ENCODE peak calls at places on chromosomes 2 and 18, in ten cellular contexts. A, N, R, C, U, O, W, X, M and P are unnamed samples. For H3K4me1, the result is how much of the 10 kb centered on the place peaks cover.

GRCh38 chr2:18266188-18266587 is 294.3 kb downstream of the RDH14 start:
- DNase-seq in A (no peak), N (no peak), R (no peak), C (no peak), U (no peak), O (no peak), W (no peak), X (no peak), M (no peak), P (no peak)

GRCh38 chr18:51621103-51621969 is 423.9 kb upstream of the MEX3C start:
- DNase-seq in A (peak), N (peak), R (peak), C (peak), U (peak), O (no peak), W (peak), X (peak), M (no peak), P (no peak)

GRCh38 chr2:128868686-128869551 is 550.3 kb upstream of the HS6ST1 start:
- DNase-seq in A (no peak), N (no peak), R (peak), C (no peak), U (no peak), O (no peak), W (no peak), X (peak), M (no peak), P (no peak)

GRCh38 chr2:200751786-200752185 is 59.9 kb upstream of the BZW1 start:
- DNase-seq in A (no peak), N (no peak), R (no peak), C (no peak), U (no peak), O (no peak), W (no peak), X (no peak), M (no peak), P (no peak)

GRCh38 chr2:215613265-215613664 is 177.4 kb upstream of the FN1 start:
- DNase-seq in A (no peak), N (no peak), R (no peak), C (no peak), U (no peak), O (no peak), W (no peak), X (no peak), M (no peak), P (no peak)

GRCh38 chr2:17578466-17578928 is 38.0 kb downstream of the VSNL1 start:
- DNase-seq in A (no peak), N (peak), R (no peak), C (no peak), U (peak), O (no peak), W (no peak), X (no peak), M (no peak), P (no peak)

GRCh38 chr2:195563857-195564512 is 93.0 kb upstream of the SLC39A10 start:
- DNase-seq in A (no peak), N (no peak), R (peak), C (no peak), U (no peak), O (no peak), W (no peak), X (peak), M (no peak), P (no peak)

GRCh38 chr2:72913531-72914225 is 3.6 kb upstream of the EMX1 start:
- DNase-seq in A (peak), N (no peak), R (no peak), C (no peak), U (no peak), O (no peak), W (no peak), X (no peak), M (no peak), P (no peak)

GRCh38 chr2:105405291-105405690 is 6.4 kb upstream of the FHL2 start:
- DNase-seq in A (no peak), N (no peak), R (peak), C (no peak), U (no peak), O (no peak), W (no peak), X (peak), M (no peak), P (no peak)

GRCh38 chr2:134189009-134189717 is 64.7 kb upstream of the MGAT5 start:
- DNase-seq in A (peak), N (no peak), R (peak), C (no peak), U (peak), O (no peak), W (peak), X (peak), M (no peak), P (no peak)

GRCh38 chr2:45983213-45983612 is 314.0 kb upstream of the EPAS1 start:
- DNase-seq in A (no peak), N (no peak), R (no peak), C (no peak), U (no peak), O (no peak), W (no peak), X (no peak), M (no peak), P (no peak)

GRCh38 chr2:31235504-31235902 is 1.6 kb downstream of the EHD3 start:
- DNase-seq in A (no peak), N (no peak), R (peak), C (no peak), U (no peak), O (no peak), W (no peak), X (peak), M (no peak), P (no peak)

GRCh38 chr18:69528439-69528838 is 127.8 kb downstream of the DOK6 start:
- DNase-seq in A (no peak), N (no peak), R (peak), C (no peak), U (no peak), O (no peak), W (no peak), X (peak), M (no peak), P (no peak)

GRCh38 chr2:77512521-77512920 is 9.7 kb downstream of the LRRTM4 start:
- DNase-seq in A (no peak), N (no peak), R (no peak), C (no peak), U (no peak), O (no peak), W (no peak), X (peak), M (no peak), P (no peak)

GRCh38 chr2:12720181-12720580 is 3.4 kb downstream of the TRIB2 start:
- DNase-seq in A (no peak), N (no peak), R (peak), C (no peak), U (no peak), O (no peak), W (no peak), X (no peak), M (no peak), P (no peak)

GRCh38 chr2:32553829-32554432 is 73.9 kb upstream of the TTC27 start:
- DNase-seq in A (no peak), N (peak), R (peak), C (no peak), U (no peak), O (no peak), W (no peak), X (peak), M (no peak), P (no peak)

GRCh38 chr2:98720286-98720685 is 10.6 kb downstream of the MGAT4A start:
- DNase-seq in A (no peak), N (no peak), R (no peak), C (no peak), U (no peak), O (no peak), W (no peak), X (no peak), M (no peak), P (no peak)

GRCh38 chr2:233242231-233242917 is 9.1 kb upstream of the ATG16L1 start:
- DNase-seq in A (no peak), N (no peak), R (no peak), C (no peak), U (no peak), O (no peak), W (no peak), X (no peak), M (no peak), P (no peak)

GRCh38 chr2:24495451-24495850 is 4.4 kb downstream of the NCOA1 start:
- DNase-seq in A (no peak), N (no peak), R (no peak), C (no peak), U (no peak), O (no peak), W (no peak), X (no peak), M (no peak), P (no peak)

GRCh38 chr2:164560902-164561301 is 60.4 kb downstream of the GRB14 start:
- DNase-seq in A (no peak), N (no peak), R (no peak), C (no peak), U (peak), O (no peak), W (no peak), X (no peak), M (no peak), P (no peak)
- H3K4me3 ChIP-seq in A (no peak), N (no peak), R (no peak), C (peak), U (peak), O (no peak), W (no peak), X (no peak), M (no peak), P (no peak)

GRCh38 chr18:28150925-28151324 is 26.0 kb downstream of the CDH2 start:
- DNase-seq in A (no peak), N (no peak), R (no peak), C (no peak), U (no peak), O (no peak), W (no peak), X (no peak), M (no peak), P (no peak)

GRCh38 chr18:28149810-28150420 is 27.0 kb downstream of the CDH2 start:
- DNase-seq in A (no peak), N (no peak), R (no peak), C (peak), U (no peak), O (no peak), W (no peak), X (no peak), M (no peak), P (no peak)

GRCh38 chr18:28151434-28151833 is 25.5 kb downstream of the CDH2 start:
- DNase-seq in A (no peak), N (no peak), R (no peak), C (no peak), U (no peak), O (no peak), W (no peak), X (no peak), M (no peak), P (no peak)

GRCh38 chr18:28153485-28154065 is 23.4 kb downstream of the CDH2 start:
- DNase-seq in A (no peak), N (no peak), R (peak), C (no peak), U (no peak), O (no peak), W (no peak), X (no peak), M (no peak), P (no peak)

DNA sequence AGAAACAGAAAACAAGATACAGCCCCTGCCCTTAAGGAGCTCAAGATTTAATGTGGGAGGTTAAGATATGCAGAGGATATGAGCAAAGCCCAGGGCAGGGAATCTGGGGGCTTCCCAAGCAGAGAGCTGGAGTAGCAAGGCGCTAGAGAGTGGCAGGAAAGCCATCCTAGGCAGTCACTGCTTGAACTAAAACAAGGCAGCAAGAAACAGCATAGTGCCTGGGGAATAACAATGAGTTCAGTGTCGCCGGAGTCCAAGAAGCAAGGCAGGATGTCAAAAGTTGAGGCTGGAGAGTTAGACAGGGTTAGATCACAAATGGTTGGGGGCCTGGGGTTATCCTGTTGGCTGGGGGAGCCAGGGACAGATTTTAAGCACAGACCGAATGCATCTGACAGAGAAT is 24.6 kb downstream of the CDH2 start:
- DNase-seq in A (no peak), N (no peak), R (no peak), C (no peak), U (no peak), O (no peak), W (no peak), X (no peak), M (no peak), P (no peak)
- H3K4me1 ChIP-seq in A (under half), N (under half), R (under half), C (half or more), U (under half), O (under half), W (under half), X (under half), M (under half), P (under half)

DNA sequence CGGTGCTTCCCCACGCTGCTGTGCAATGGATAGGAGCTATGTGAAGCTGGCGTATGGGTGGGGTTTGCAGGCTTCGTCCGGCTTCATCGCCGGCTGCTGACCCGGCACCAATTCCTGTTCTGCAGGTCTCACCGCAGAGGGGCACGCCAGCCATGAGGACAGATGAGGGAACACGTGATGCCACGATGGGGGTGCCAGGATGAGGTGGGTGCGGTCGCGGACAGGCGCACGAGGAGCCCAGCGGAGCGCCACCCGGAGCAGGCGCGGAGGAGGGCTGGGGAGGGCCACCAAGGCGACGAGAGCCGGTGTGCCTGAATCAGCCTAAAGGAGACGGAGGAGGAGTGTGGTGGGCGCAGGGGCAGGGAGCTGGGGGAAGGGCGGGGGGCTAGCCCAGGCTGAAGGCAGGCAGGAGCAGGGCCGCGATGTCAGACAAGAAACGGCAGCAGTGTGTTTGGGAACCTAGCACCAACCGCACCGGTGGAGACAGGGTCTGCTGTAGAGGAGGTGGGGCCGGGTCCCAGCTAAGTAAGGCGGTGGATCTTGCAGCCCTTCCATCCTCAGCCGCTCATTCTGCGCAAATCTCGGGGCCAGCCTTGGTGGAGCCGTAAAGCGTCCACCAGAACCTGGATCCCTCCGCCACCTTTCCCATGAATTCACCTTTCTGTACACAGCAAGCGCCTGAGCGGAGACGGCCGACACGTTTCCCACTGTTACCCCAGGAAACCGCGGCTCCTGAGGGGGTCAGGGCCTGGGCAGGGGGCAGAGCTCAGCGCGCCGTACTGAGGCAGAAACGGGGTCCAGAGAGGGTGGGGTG is 17.0 kb upstream of the CD8A start:
- DNase-seq in A (peak), N (no peak), R (peak), C (peak), U (no peak), O (no peak), W (peak), X (no peak), M (peak), P (no peak)
- H3K27ac ChIP-seq in A (peak), N (no peak), R (no peak), C (no peak), U (no peak), O (no peak), W (peak), X (no peak), M (peak), P (no peak)

DNA sequence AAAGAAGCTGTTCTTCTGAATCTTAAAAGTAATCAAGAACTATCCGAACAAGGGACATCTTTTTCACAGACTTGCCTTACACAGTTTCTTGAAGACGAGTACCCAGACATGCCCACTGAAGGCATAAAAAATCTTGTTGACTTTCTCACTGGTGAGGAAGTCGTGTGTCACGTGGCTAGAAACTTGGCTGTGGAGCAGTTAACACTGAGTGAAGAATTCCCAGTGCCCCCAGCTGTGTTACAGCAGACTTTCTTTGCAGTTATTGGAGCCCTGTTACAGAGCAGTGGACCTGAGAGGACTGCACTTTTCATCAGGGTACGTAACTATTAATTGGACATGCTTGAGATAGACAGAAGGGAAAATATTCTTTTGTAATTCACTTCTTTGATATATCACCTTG is 2.4 kb downstream of the MRPL44 start:
- DNase-seq in A (no peak), N (peak), R (peak), C (no peak), U (no peak), O (no peak), W (no peak), X (no peak), M (no peak), P (no peak)
- H3K4me3 ChIP-seq in A (no peak), N (peak), R (peak), C (peak), U (no peak), O (no peak), W (no peak), X (no peak), M (peak), P (no peak)

GRCh38 chr18:42954887-42955286 is 160.6 kb downstream of the RIT2 start:
- DNase-seq in A (no peak), N (no peak), R (no peak), C (no peak), U (no peak), O (no peak), W (no peak), X (no peak), M (no peak), P (no peak)

GRCh38 chr18:42958353-42958752 is 157.1 kb downstream of the RIT2 start:
- DNase-seq in A (no peak), N (no peak), R (no peak), C (no peak), U (no peak), O (no peak), W (no peak), X (no peak), M (no peak), P (no peak)

GRCh38 chr18:42953306-42953705 is 162.2 kb downstream of the RIT2 start:
- DNase-seq in A (no peak), N (no peak), R (no peak), C (no peak), U (no peak), O (no peak), W (no peak), X (no peak), M (no peak), P (no peak)

GRCh38 chr18:42959528-42959927 is 156.0 kb downstream of the RIT2 start:
- DNase-seq in A (no peak), N (no peak), R (no peak), C (no peak), U (no peak), O (no peak), W (no peak), X (no peak), M (no peak), P (no peak)

GRCh38 chr18:42956287-42956686 is 159.2 kb downstream of the RIT2 start:
- DNase-seq in A (no peak), N (no peak), R (no peak), C (no peak), U (no peak), O (no peak), W (no peak), X (no peak), M (no peak), P (no peak)
- H3K4me1 ChIP-seq in A (under half), N (under half), R (under half), C (under half), U (under half), O (under half), W (under half), X (under half), M (under half), P (under half)

DNA sequence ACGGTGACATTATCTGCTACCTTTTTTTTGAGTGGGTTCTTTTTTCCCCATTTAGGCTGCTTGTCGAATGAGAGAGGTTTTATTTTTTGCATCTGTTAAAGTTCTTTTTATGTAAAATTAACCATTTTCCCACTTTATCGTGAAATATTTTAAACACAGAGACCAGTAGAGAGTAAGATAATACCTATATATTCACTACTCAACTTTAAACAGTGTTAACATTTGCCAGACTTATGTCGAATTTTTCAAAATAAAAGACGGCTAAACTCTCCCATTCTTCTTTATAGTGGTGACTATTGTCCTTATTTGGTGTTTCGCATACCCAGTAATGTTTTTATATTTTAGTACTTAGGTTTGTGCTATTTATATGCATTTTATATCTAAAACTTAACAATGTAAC is 743 bp upstream of the PUS10 start:
- DNase-seq in A (no peak), N (no peak), R (no peak), C (no peak), U (no peak), O (no peak), W (no peak), X (no peak), M (no peak), P (no peak)
- H3K27ac ChIP-seq in A (no peak), N (peak), R (peak), C (peak), U (peak), O (no peak), W (peak), X (peak), M (no peak), P (peak)